ENCODE peak calls at places on chromosomes 5 and 9, in six cellular contexts. J, R, C, H, F and O are unnamed samples.

GRCh38 chr5:159059722-159060121 is 40.0 kb downstream of the EBF1 start:
- DNase-seq in R (no peak), F (no peak), C (no peak), J (peak), H (no peak), O (no peak)

GRCh38 chr9:136210276-136210675 is 5.3 kb upstream of the LHX3 start:
- DNase-seq in J (no peak), C (no peak), R (no peak), H (no peak), F (no peak), O (no peak)

GRCh38 chr9:93081081-93081529 is 14.9 kb upstream of the CARD19 start:
- DNase-seq in H (no peak), J (no peak), F (no peak), R (no peak), C (peak), O (no peak)

GRCh38 chr5:90347462-90347861 is 62.1 kb downstream of the CETN3 start:
- DNase-seq in R (no peak), C (no peak), H (no peak), J (no peak), F (no peak), O (no peak)

GRCh38 chr9:117487555-117488175 is 72.8 kb upstream of the ASTN2 start:
- DNase-seq in F (peak), C (peak), R (peak), J (peak), H (peak), O (peak)

GRCh38 chr5:169763437-169764301 is 126.6 kb downstream of the DOCK2 start:
- DNase-seq in H (no peak), R (no peak), F (no peak), C (peak), J (no peak), O (no peak)

GRCh38 chr5:77663081-77663863 is 24.8 kb upstream of the OTP start:
- DNase-seq in C (no peak), H (no peak), R (no peak), J (no peak), F (no peak), O (no peak)

GRCh38 chr5:147509041-147509709 is 693 bp downstream of the DPYSL3 start:
- DNase-seq in F (no peak), H (no peak), R (peak), C (peak), J (no peak), O (no peak)

GRCh38 chr5:111282798-111283197 is 58.6 kb downstream of the CAMK4 start:
- DNase-seq in J (no peak), R (no peak), F (no peak), H (no peak), C (no peak), O (no peak)